ENCODE peak calls at places on chromosomes 11 and 22, in five cellular contexts. Z, U, I, G and N are unnamed samples.

GRCh38 chr11:46431211-46431610 is 39.6 kb upstream of the CHRM4 start:
- DNase-seq in Z (no peak), U (no peak), I (no peak), G (no peak), N (no peak)

GRCh38 chr11:43516316-43516820 is 157.6 kb downstream of the TTC17 start:
- DNase-seq in Z (no peak), U (no peak), I (no peak), G (no peak), N (no peak)

GRCh38 chr11:72599325-72600117 is 74.7 kb downstream of the PDE2A start:
- DNase-seq in Z (no peak), U (no peak), I (no peak), G (peak), N (no peak)

GRCh38 chr11:45449036-45449601 is 163.0 kb upstream of the SYT13 start:
- DNase-seq in Z (no peak), U (no peak), I (no peak), G (no peak), N (no peak)

GRCh38 chr11:117868088-117868487 is 8.4 kb downstream of the FXYD6 start:
- DNase-seq in Z (no peak), U (no peak), I (no peak), G (no peak), N (no peak)

GRCh38 chr11:93034031-93034430 is 64.6 kb downstream of the MTNR1B start:
- DNase-seq in Z (no peak), U (no peak), I (no peak), G (no peak), N (no peak)

GRCh38 chr22:45127866-45128265 is 35.9 kb upstream of the NUP50 start:
- DNase-seq in Z (no peak), U (no peak), I (no peak), G (peak), N (no peak)

GRCh38 chr11:109957601-109958000 is 135.6 kb upstream of the ZC3H12C start:
- DNase-seq in Z (no peak), U (no peak), I (no peak), G (no peak), N (no peak)

GRCh38 chr22:44731357-44731970 is 20.9 kb upstream of the ARHGAP8 start:
- DNase-seq in Z (no peak), U (no peak), I (no peak), G (no peak), N (no peak)

GRCh38 chr22:37046589-37046988 is 5.0 kb upstream of the KCTD17 start:
- DNase-seq in Z (no peak), U (no peak), I (no peak), G (no peak), N (no peak)

GRCh38 chr11:39741066-39741465 is 1718.4 kb downstream of the LRRC4C start:
- DNase-seq in Z (no peak), U (no peak), I (no peak), G (peak), N (no peak)

GRCh38 chr11:115924744-115925567 is 420.7 kb upstream of the CADM1 start:
- DNase-seq in Z (no peak), U (no peak), I (no peak), G (peak), N (no peak)

GRCh38 chr22:38273135-38273761 is 438 bp upstream of the TMEM184B start:
- DNase-seq in Z (no peak), U (no peak), I (no peak), G (no peak), N (no peak)

GRCh38 chr22:41092847-41093371 is 517 bp downstream of the EP300 start:
- DNase-seq in Z (no peak), U (no peak), I (no peak), G (peak), N (peak)

GRCh38 chr11:76170473-76170872 is 35.8 kb downstream of the WNT11 start:
- DNase-seq in Z (no peak), U (no peak), I (no peak), G (no peak), N (no peak)

GRCh38 chr11:119421941-119422504 is 949 bp downstream of the THY1 start:
- DNase-seq in Z (no peak), U (no peak), I (no peak), G (no peak), N (peak)

GRCh38 chr22:19962246-19962908 is 20.8 kb upstream of the TXNRD2 start:
- DNase-seq in Z (peak), U (peak), I (peak), G (peak), N (no peak)

GRCh38 chr11:114846040-114846791 is 167.9 kb downstream of the NXPE2 start:
- DNase-seq in Z (no peak), U (no peak), I (no peak), G (no peak), N (no peak)

GRCh38 chr22:22877523-22878210 is 9.9 kb upstream of the IGLL5 start:
- DNase-seq in Z (peak), U (peak), I (peak), G (peak), N (no peak)

GRCh38 chr22:44709881-44710400 is 7.9 kb downstream of the PRR5 start:
- DNase-seq in Z (no peak), U (no peak), I (no peak), G (no peak), N (no peak)

GRCh38 chr11:47215366-47215925 is 672 bp downstream of the DDB2 start:
- DNase-seq in Z (no peak), U (no peak), I (no peak), G (peak), N (peak)